ENCODE peak calls at places on chromosomes 11 and 22, in seven cellular contexts. One of them, this sample, is unnamed.

GRCh38 chr11:78061088-78061920 is 2.4 kb upstream of the THRSP start:
- DNase-seq in fibroblast of lung: no peak
- DNase-seq in ovary: no peak
- DNase-seq in HCT116: no peak
- DNase-seq in psoas muscle: peak
- DNase-seq in body of pancreas: peak
- DNase-seq in heart left ventricle: peak
- DNase-seq in this sample: no peak

GRCh38 chr11:130897262-130898182 is 18.8 kb downstream of the SNX19 start:
- DNase-seq in fibroblast of lung: peak
- DNase-seq in ovary: peak
- DNase-seq in HCT116: no peak
- DNase-seq in psoas muscle: peak
- DNase-seq in body of pancreas: peak
- DNase-seq in heart left ventricle: peak
- DNase-seq in this sample: peak

GRCh38 chr11:9206496-9206895 is 58.7 kb downstream of the DENND5A start:
- DNase-seq in fibroblast of lung: peak
- DNase-seq in ovary: no peak
- DNase-seq in HCT116: no peak
- DNase-seq in psoas muscle: no peak
- DNase-seq in body of pancreas: no peak
- DNase-seq in heart left ventricle: no peak
- DNase-seq in this sample: peak

GRCh38 chr11:130163346-130164220 is 4.0 kb downstream of the ST14 start:
- DNase-seq in fibroblast of lung: no peak
- DNase-seq in ovary: no peak
- DNase-seq in HCT116: no peak
- DNase-seq in psoas muscle: no peak
- DNase-seq in body of pancreas: peak
- DNase-seq in heart left ventricle: no peak
- DNase-seq in this sample: no peak

GRCh38 chr11:76365038-76365679 is 15.8 kb downstream of the THAP12 start:
- DNase-seq in fibroblast of lung: no peak
- DNase-seq in ovary: no peak
- DNase-seq in HCT116: no peak
- DNase-seq in psoas muscle: no peak
- DNase-seq in body of pancreas: no peak
- DNase-seq in heart left ventricle: no peak
- DNase-seq in this sample: no peak

GRCh38 chr22:37930270-37930951 is 23.0 kb downstream of the C22orf23 start:
- DNase-seq in fibroblast of lung: peak
- DNase-seq in ovary: no peak
- DNase-seq in HCT116: no peak
- DNase-seq in psoas muscle: no peak
- DNase-seq in body of pancreas: peak
- DNase-seq in heart left ventricle: no peak
- DNase-seq in this sample: peak

GRCh38 chr22:41620646-41621098 is at the start of gene DESI1:
- DNase-seq in fibroblast of lung: peak
- DNase-seq in ovary: no peak
- DNase-seq in HCT116: no peak
- DNase-seq in psoas muscle: no peak
- DNase-seq in body of pancreas: no peak
- DNase-seq in heart left ventricle: peak
- DNase-seq in this sample: no peak

GRCh38 chr11:29452131-29452530 is 564.7 kb downstream of the KCNA4 start:
- DNase-seq in fibroblast of lung: peak
- DNase-seq in ovary: no peak
- DNase-seq in HCT116: no peak
- DNase-seq in psoas muscle: no peak
- DNase-seq in body of pancreas: no peak
- DNase-seq in heart left ventricle: no peak
- DNase-seq in this sample: peak

GRCh38 chr11:1918436-1919315 is 827 bp upstream of the TNNT3 start:
- DNase-seq in fibroblast of lung: no peak
- DNase-seq in ovary: no peak
- DNase-seq in HCT116: no peak
- DNase-seq in psoas muscle: peak
- DNase-seq in body of pancreas: no peak
- DNase-seq in heart left ventricle: no peak
- DNase-seq in this sample: no peak

GRCh38 chr11:120339394-120339890 is 3.2 kb downstream of the ARHGEF12 start:
- DNase-seq in fibroblast of lung: peak
- DNase-seq in ovary: no peak
- DNase-seq in HCT116: no peak
- DNase-seq in psoas muscle: no peak
- DNase-seq in body of pancreas: no peak
- DNase-seq in heart left ventricle: peak
- DNase-seq in this sample: peak

GRCh38 chr11:35318977-35319925 is 100.1 kb downstream of the SLC1A2 start:
- DNase-seq in fibroblast of lung: no peak
- DNase-seq in ovary: no peak
- DNase-seq in HCT116: no peak
- DNase-seq in psoas muscle: no peak
- DNase-seq in body of pancreas: no peak
- DNase-seq in heart left ventricle: no peak
- DNase-seq in this sample: no peak

GRCh38 chr22:25555506-25556060 is 8.9 kb upstream of the GRK3 start:
- DNase-seq in fibroblast of lung: no peak
- DNase-seq in ovary: no peak
- DNase-seq in HCT116: no peak
- DNase-seq in psoas muscle: no peak
- DNase-seq in body of pancreas: no peak
- DNase-seq in heart left ventricle: no peak
- DNase-seq in this sample: no peak

GRCh38 chr11:93051181-93051580 is 81.7 kb downstream of the MTNR1B start:
- DNase-seq in fibroblast of lung: peak
- DNase-seq in ovary: no peak
- DNase-seq in HCT116: no peak
- DNase-seq in psoas muscle: no peak
- DNase-seq in body of pancreas: no peak
- DNase-seq in heart left ventricle: no peak
- DNase-seq in this sample: peak

GRCh38 chr11:119461250-119461963 is 38.4 kb upstream of the THY1 start:
- DNase-seq in fibroblast of lung: no peak
- DNase-seq in ovary: no peak
- DNase-seq in HCT116: no peak
- DNase-seq in psoas muscle: no peak
- DNase-seq in body of pancreas: no peak
- DNase-seq in heart left ventricle: no peak
- DNase-seq in this sample: no peak

GRCh38 chr22:45478108-45478771 is 24.4 kb upstream of the FBLN1 start:
- DNase-seq in fibroblast of lung: peak
- DNase-seq in ovary: peak
- DNase-seq in HCT116: no peak
- DNase-seq in psoas muscle: no peak
- DNase-seq in body of pancreas: no peak
- DNase-seq in heart left ventricle: no peak
- DNase-seq in this sample: peak

GRCh38 chr22:47836957-47837356 is 1074.5 kb downstream of the TBC1D22A start:
- DNase-seq in fibroblast of lung: peak
- DNase-seq in ovary: no peak
- DNase-seq in HCT116: no peak
- DNase-seq in psoas muscle: no peak
- DNase-seq in body of pancreas: no peak
- DNase-seq in heart left ventricle: no peak
- DNase-seq in this sample: no peak

GRCh38 chr11:92099183-92099582 is 125.4 kb upstream of the FAT3 start:
- DNase-seq in fibroblast of lung: no peak
- DNase-seq in ovary: no peak
- DNase-seq in HCT116: no peak
- DNase-seq in psoas muscle: no peak
- DNase-seq in body of pancreas: no peak
- DNase-seq in heart left ventricle: no peak
- DNase-seq in this sample: no peak

GRCh38 chr11:111355956-111356659 is 23.0 kb downstream of the POU2AF1 start:
- DNase-seq in fibroblast of lung: no peak
- DNase-seq in ovary: no peak
- DNase-seq in HCT116: no peak
- DNase-seq in psoas muscle: no peak
- DNase-seq in body of pancreas: no peak
- DNase-seq in heart left ventricle: no peak
- DNase-seq in this sample: no peak

GRCh38 chr22:38946771-38947170 is 10.6 kb upstream of the APOBEC3A start:
- DNase-seq in fibroblast of lung: no peak
- DNase-seq in ovary: no peak
- DNase-seq in HCT116: no peak
- DNase-seq in psoas muscle: no peak
- DNase-seq in body of pancreas: no peak
- DNase-seq in heart left ventricle: no peak
- DNase-seq in this sample: no peak

GRCh38 chr11:6259638-6260019 is at the start of gene CCKBR:
- DNase-seq in fibroblast of lung: no peak
- DNase-seq in ovary: peak
- DNase-seq in HCT116: no peak
- DNase-seq in psoas muscle: no peak
- DNase-seq in body of pancreas: peak
- DNase-seq in heart left ventricle: no peak
- DNase-seq in this sample: no peak

GRCh38 chr11:59678813-59679165 is 10.0 kb upstream of the PATL1 start:
- DNase-seq in fibroblast of lung: no peak
- DNase-seq in ovary: no peak
- DNase-seq in HCT116: no peak
- DNase-seq in psoas muscle: no peak
- DNase-seq in body of pancreas: no peak
- DNase-seq in heart left ventricle: no peak
- DNase-seq in this sample: no peak

GRCh38 chr11:95920460-95921105 is 3.3 kb downstream of the MTMR2 start:
- DNase-seq in fibroblast of lung: peak
- DNase-seq in ovary: no peak
- DNase-seq in HCT116: no peak
- DNase-seq in psoas muscle: no peak
- DNase-seq in body of pancreas: no peak
- DNase-seq in heart left ventricle: no peak
- DNase-seq in this sample: peak

GRCh38 chr11:95923441-95923729 is 522 bp downstream of the MTMR2 start:
- DNase-seq in fibroblast of lung: peak
- DNase-seq in ovary: no peak
- DNase-seq in HCT116: no peak
- DNase-seq in psoas muscle: no peak
- DNase-seq in body of pancreas: no peak
- DNase-seq in heart left ventricle: no peak
- DNase-seq in this sample: no peak

GRCh38 chr11:95923730-95924413 is at the start of gene MTMR2:
- DNase-seq in fibroblast of lung: peak
- DNase-seq in ovary: peak
- DNase-seq in HCT116: peak
- DNase-seq in psoas muscle: peak
- DNase-seq in body of pancreas: peak
- DNase-seq in heart left ventricle: peak
- DNase-seq in this sample: peak

GRCh38 chr11:95922536-95923440 is 1.1 kb downstream of the MTMR2 start:
- DNase-seq in fibroblast of lung: peak
- DNase-seq in ovary: no peak
- DNase-seq in HCT116: no peak
- DNase-seq in psoas muscle: no peak
- DNase-seq in body of pancreas: no peak
- DNase-seq in heart left ventricle: no peak
- DNase-seq in this sample: no peak

GRCh38 chr11:95922099-95922498 is 1.8 kb downstream of the MTMR2 start:
- DNase-seq in fibroblast of lung: no peak
- DNase-seq in ovary: no peak
- DNase-seq in HCT116: no peak
- DNase-seq in psoas muscle: no peak
- DNase-seq in body of pancreas: no peak
- DNase-seq in heart left ventricle: no peak
- DNase-seq in this sample: no peak
- H3K4me3 ChIP-seq in fibroblast of lung: peak
- H3K4me3 ChIP-seq in ovary: no peak
- H3K4me3 ChIP-seq in HCT116: no peak
- H3K4me3 ChIP-seq in psoas muscle: peak
- H3K4me3 ChIP-seq in body of pancreas: no peak
- H3K4me3 ChIP-seq in heart left ventricle: no peak
- H3K4me3 ChIP-seq in this sample: no peak

DNA sequence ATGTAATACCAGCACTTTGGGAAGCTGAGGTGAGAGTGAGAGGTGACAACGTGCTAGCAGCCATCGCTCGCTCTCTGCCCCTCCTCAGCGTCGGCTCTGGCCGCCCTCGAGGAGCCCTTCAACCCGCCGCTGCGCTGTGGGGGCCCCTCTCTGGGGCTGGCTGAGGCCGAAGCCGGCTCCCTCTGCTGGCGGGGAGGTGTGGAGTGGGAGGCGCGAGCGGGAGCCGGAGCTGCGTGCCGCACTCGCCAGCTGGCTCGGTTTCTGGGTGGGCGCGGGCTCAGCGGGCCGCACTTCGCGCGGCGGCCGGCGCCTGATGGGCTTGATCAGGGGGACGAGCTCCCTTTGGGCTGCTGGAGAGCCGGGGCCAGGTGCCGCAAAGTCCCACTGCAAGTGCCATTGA is 98.9 kb upstream of the UBASH3B start:
- DNase-seq in fibroblast of lung: peak
- DNase-seq in ovary: no peak
- DNase-seq in HCT116: no peak
- DNase-seq in psoas muscle: peak
- DNase-seq in body of pancreas: no peak
- DNase-seq in heart left ventricle: no peak
- DNase-seq in this sample: peak
- TF ChIP-seq CTCF in fibroblast of lung: no peak
- TF ChIP-seq CTCF in ovary: no peak
- TF ChIP-seq CTCF in HCT116: peak
- TF ChIP-seq CTCF in psoas muscle: no peak
- TF ChIP-seq CTCF in body of pancreas: peak
- TF ChIP-seq CTCF in heart left ventricle: no peak
- TF ChIP-seq CTCF in this sample: peak

GRCh38 chr11:113937918-113938317 is 33.3 kb downstream of the HTR3B start:
- DNase-seq in fibroblast of lung: no peak
- DNase-seq in ovary: no peak
- DNase-seq in HCT116: no peak
- DNase-seq in psoas muscle: no peak
- DNase-seq in body of pancreas: no peak
- DNase-seq in heart left ventricle: no peak
- DNase-seq in this sample: no peak
- H3K4me3 ChIP-seq in fibroblast of lung: no peak
- H3K4me3 ChIP-seq in ovary: no peak
- H3K4me3 ChIP-seq in HCT116: no peak
- H3K4me3 ChIP-seq in psoas muscle: no peak
- H3K4me3 ChIP-seq in body of pancreas: no peak
- H3K4me3 ChIP-seq in heart left ventricle: no peak
- H3K4me3 ChIP-seq in this sample: no peak

DNA sequence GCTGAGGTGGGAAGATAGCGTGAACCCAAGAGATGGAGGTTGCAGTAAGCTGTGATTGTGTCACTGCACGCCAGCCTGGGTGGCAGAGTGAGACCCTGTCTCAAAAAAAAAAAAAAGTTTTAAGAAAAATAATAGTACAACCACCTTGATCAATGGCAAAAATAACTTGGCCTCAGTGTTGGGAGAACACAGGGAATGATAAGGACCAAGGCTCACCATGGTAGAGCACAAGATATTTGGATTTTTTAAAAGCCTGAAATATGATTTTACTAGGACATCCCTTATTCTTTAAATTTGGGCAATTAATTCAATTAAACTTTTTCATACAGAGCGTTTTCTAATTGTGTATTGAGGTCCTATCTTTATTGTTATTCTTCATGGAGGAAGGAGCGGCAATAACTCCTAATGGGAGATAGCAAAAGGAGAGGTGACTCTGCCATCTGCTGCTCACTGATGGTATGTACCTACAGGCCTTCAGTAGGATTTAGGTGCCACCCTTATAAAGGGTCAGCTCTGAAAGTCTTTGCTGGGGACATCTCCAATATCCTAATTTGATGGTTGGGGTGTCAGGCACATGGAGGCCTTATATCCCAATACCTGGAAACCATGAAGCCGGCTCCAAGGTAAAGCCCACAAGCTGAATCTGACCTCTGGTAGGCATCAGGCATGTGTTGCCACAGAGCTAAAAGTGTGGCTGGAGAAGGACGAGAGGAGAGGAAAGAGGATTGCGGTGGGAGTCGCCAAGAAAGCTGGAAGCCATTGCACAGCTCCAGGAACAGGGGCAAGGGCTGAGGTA is 21.9 kb upstream of the POLD3 start:
- DNase-seq in fibroblast of lung: peak
- DNase-seq in ovary: peak
- DNase-seq in HCT116: peak
- DNase-seq in psoas muscle: no peak
- DNase-seq in body of pancreas: peak
- DNase-seq in heart left ventricle: peak
- DNase-seq in this sample: peak
- TF ChIP-seq CTCF in fibroblast of lung: peak
- TF ChIP-seq CTCF in ovary: peak
- TF ChIP-seq CTCF in HCT116: peak
- TF ChIP-seq CTCF in psoas muscle: peak
- TF ChIP-seq CTCF in body of pancreas: peak
- TF ChIP-seq CTCF in heart left ventricle: peak
- TF ChIP-seq CTCF in this sample: peak

This sample was measured in choroid plexus epithelial cell.